ENCODE peak calls at places on chromosomes 3 and 15, in ten cellular contexts. U is PC-3; D is choroid plexus epithelial cell; C is cerebellar cortex; Z is effector CD4-positive, alpha-beta T cell; F is activated gamma-delta T cell treated with anti-CD3 and anti-CD28 coated beads, Interleukin-2, amount 50 U/mL, for 16 hours; W is right lobe of liver; J is Peyer's patch; E is fibroblast of mammary gland; N is T-helper 2 cell. H is an unnamed sample.

GRCh38 chr3:140285380-140285779 is 350.4 kb downstream of the CLSTN2 start:
- DNase-seq in W (no peak), C (no peak), Z (no peak), D (no peak), F (no peak), J (no peak), E (no peak), U (no peak), N (no peak), H (no peak)

GRCh38 chr15:89749526-89749925 is 1.5 kb downstream of the MESP1 start:
- DNase-seq in E (no peak), J (no peak), Z (no peak), N (no peak), D (no peak), W (no peak), F (no peak), U (no peak), C (no peak), H (no peak)

GRCh38 chr3:124034016-124034808 is 42.3 kb upstream of the ROPN1 start:
- DNase-seq in J (no peak), W (peak; percentile 24), N (no peak), D (peak; percentile 6), Z (no peak), U (peak; percentile 22), F (no peak), C (no peak), E (peak; percentile 1), H (no peak)

GRCh38 chr15:99435761-99436346 is 129.9 kb upstream of the MEF2A start:
- DNase-seq in W (no peak), E (no peak), U (peak; percentile 17), D (no peak), F (no peak), Z (no peak), J (no peak), N (no peak), C (no peak), H (no peak)

GRCh38 chr15:25858952-25859760 is 4.0 kb downstream of the ATP10A start:
- DNase-seq in W (no peak), N (no peak), E (no peak), F (no peak), J (no peak), Z (no peak), C (no peak), D (no peak), U (no peak), H (no peak)

GRCh38 chr3:178646205-178646604 is 110.0 kb downstream of the KCNMB2 start:
- DNase-seq in E (no peak), Z (no peak), C (no peak), D (no peak), J (no peak), F (no peak), W (no peak), N (no peak), U (no peak), H (no peak)

GRCh38 chr3:188133646-188134045 is 20.3 kb upstream of the LPP start:
- DNase-seq in D (peak; percentile 83), N (no peak), W (no peak), U (peak; percentile 32), Z (no peak), C (no peak), E (peak; percentile 83), F (no peak), J (no peak), H (no peak)

GRCh38 chr15:70033529-70034140 is 64.1 kb downstream of the TLE3 start:
- DNase-seq in Z (no peak), U (no peak), J (no peak), N (no peak), D (peak; percentile 38), W (no peak), E (peak; percentile 50), F (no peak), C (no peak), H (no peak)

GRCh38 chr3:187210091-187210490 is 12.8 kb downstream of the RTP1 start:
- DNase-seq in Z (no peak), N (no peak), F (no peak), D (no peak), U (no peak), J (no peak), C (no peak), E (no peak), W (no peak), H (no peak)

GRCh38 chr15:100869151-100869999 is 10.3 kb upstream of the ALDH1A3 start:
- DNase-seq in D (no peak), U (no peak), Z (no peak), J (no peak), E (peak; percentile 27), W (no peak), F (no peak), C (no peak), N (no peak), H (no peak)